ENCODE peak calls at places on chromosomes 1 and 21, in ten cellular contexts. W is HL-60; P is activated CD4-positive, alpha-beta T cell treated with anti-CD3 and anti-CD28 coated beads, Interleukin-2, amount 50 U/mL, for 24 hours; S is mesenteric fat pad; G is NCI-H2171; D is nucleus accumbens; C is activated T-cell treated with anti-CD3 and anti-CD28 coated beads, Interleukin-2, amount 50 U/mL, for 24 hours; Y is CD8-positive, alpha-beta T cell; X is H9; K is AG08396. L is an unnamed sample.

GRCh38 chr21:32463367-32463766 is 50.9 kb downstream of the EVA1C start:
- DNase-seq in G (no peak), P (no peak), C (no peak), Y (no peak), X (no peak), D (no peak), K (no peak), S (no peak), W (no peak), L (peak; percentile 44)

GRCh38 chr1:174166530-174167328 is 7.4 kb downstream of the RABGAP1L start:
- DNase-seq in X (no peak), D (no peak), K (no peak), W (no peak), P (no peak), G (no peak), Y (no peak), S (no peak), C (no peak), L (no peak)

GRCh38 chr1:228842094-228842775 is 107.0 kb downstream of the RHOU start:
- DNase-seq in X (no peak), D (no peak), G (no peak), S (peak; percentile 86), K (peak; percentile 52), Y (no peak), C (no peak), P (no peak), W (no peak), L (peak; percentile 53)

GRCh38 chr1:224733021-224733911 is 117.1 kb downstream of the CNIH3 start:
- DNase-seq in X (no peak), K (peak; percentile 38), Y (no peak), D (no peak), P (no peak), S (no peak), W (no peak), C (no peak), G (peak; percentile 26), L (peak; percentile 59)

GRCh38 chr1:211604548-211604947 is 25.6 kb upstream of the SLC30A1 start:
- DNase-seq in X (no peak), S (no peak), K (no peak), W (no peak), P (no peak), C (no peak), G (no peak), Y (no peak), D (no peak), L (no peak)

GRCh38 chr1:172547071-172547470 is 14.1 kb downstream of the SUCO start:
- DNase-seq in S (no peak), W (no peak), P (no peak), G (no peak), X (no peak), K (no peak), C (no peak), Y (no peak), D (no peak), L (no peak)

GRCh38 chr1:235649722-235650163 is at the start of gene GNG4:
- DNase-seq in S (peak; percentile 78), W (no peak), X (peak; percentile 73), K (no peak), G (peak; percentile 70), Y (no peak), P (no peak), D (no peak), C (no peak), L (no peak)

GRCh38 chr1:181353526-181353925 is 129.8 kb upstream of the CACNA1E start:
- DNase-seq in C (no peak), G (no peak), S (no peak), P (no peak), K (no peak), X (no peak), D (no peak), Y (no peak), W (no peak), L (no peak)

GRCh38 chr1:24055681-24056080 is 56.3 kb downstream of the MYOM3 start:
- DNase-seq in S (no peak), W (no peak), D (no peak), G (no peak), Y (no peak), C (no peak), X (no peak), P (no peak), K (no peak), L (no peak)

GRCh38 chr1:6515771-6516170 is 24.3 kb upstream of the PLEKHG5 start:
- DNase-seq in D (no peak), X (no peak), K (peak; percentile 52), C (no peak), S (no peak), W (no peak), G (no peak), P (no peak), Y (no peak), L (peak; percentile 47)

GRCh38 chr1:175872588-175872987 is 129.2 kb upstream of the TNR start:
- DNase-seq in P (no peak), G (no peak), X (no peak), K (no peak), S (no peak), Y (no peak), D (no peak), W (no peak), C (no peak), L (no peak)

GRCh38 chr1:111199881-111200801 is at the start of gene DENND2D:
- DNase-seq in G (no peak), Y (peak; percentile 40), X (no peak), W (peak; percentile 81), D (no peak), S (no peak), P (peak; percentile 71), C (peak; percentile 81), K (no peak), L (no peak)

GRCh38 chr1:208343226-208343625 is 99.0 kb upstream of the PLXNA2 start:
- DNase-seq in C (no peak), X (no peak), G (no peak), W (no peak), S (no peak), D (no peak), Y (no peak), P (no peak), K (no peak), L (no peak)

GRCh38 chr1:2414297-2414958 is 2.1 kb upstream of the PEX10 start:
- DNase-seq in X (peak; percentile 83), C (peak; percentile 88), W (peak; percentile 69), P (peak; percentile 66), Y (peak; percentile 73), S (no peak), D (peak; percentile 46), G (peak; percentile 65), K (peak; percentile 91), L (peak; percentile 49)

L was measured in AG10803.